ENCODE peak calls at places on chromosome 13, in ten cellular contexts. E is GM04504; U is NCI-H1417; H is stimulated activated CD8-positive, alpha-beta memory T cell treated with anti-CD3 and anti-CD28 coated beads, Interleukin-7, amount 100 ng/mL, for 1 hour; Z is effector memory CD4-positive, alpha-beta T cell; P is GM23248; T is epithelial cell of esophagus; D is A172; S is tibial artery; M is IMR-90. V is an unnamed sample.

GRCh38 chr13:70203661-70204229 is 95.5 kb upstream of the KLHL1 start:
- DNase-seq in T (peak; percentile 54), H (no peak), Z (no peak), M (no peak), D (peak; percentile 88), P (no peak), S (no peak), E (no peak), U (peak; percentile 21), V (no peak)

GRCh38 chr13:31885994-31886393 is 145.6 kb upstream of the FRY start:
- DNase-seq in M (peak; percentile 4), Z (no peak), U (peak; percentile 37), E (no peak), H (no peak), D (no peak), P (peak; percentile 60), T (no peak), S (no peak), V (no peak)

GRCh38 chr13:20197361-20197834 is 4.7 kb upstream of the GJB2 start:
- DNase-seq in T (peak; percentile 63), S (no peak), H (no peak), D (peak; percentile 25), Z (no peak), M (peak; percentile 56), E (peak; percentile 10), P (peak; percentile 63), U (peak; percentile 73), V (no peak)

GRCh38 chr13:77521595-77522367 is 13.7 kb upstream of the SCEL start:
- DNase-seq in T (peak; percentile 88), P (peak; percentile 54), M (no peak), H (no peak), E (no peak), Z (no peak), U (no peak), D (peak; percentile 32), S (no peak), V (no peak)

GRCh38 chr13:43981091-43981490 is 101.4 kb downstream of the LACC1 start:
- DNase-seq in D (no peak), P (no peak), T (no peak), M (no peak), S (no peak), Z (no peak), U (no peak), E (no peak), H (no peak), V (no peak)

GRCh38 chr13:96091164-96091931 is 1.4 kb downstream of the HS6ST3 start:
- DNase-seq in D (no peak), P (peak; percentile 11), Z (no peak), E (no peak), M (no peak), S (peak; percentile 30), U (peak; percentile 42), T (no peak), H (no peak), V (no peak)

GRCh38 chr13:89862691-89863036 is 1484.8 kb upstream of the MIR17HG start:
- DNase-seq in H (no peak), E (no peak), U (no peak), D (peak; percentile 11), T (peak; percentile 66), P (no peak), M (no peak), Z (no peak), S (no peak), V (no peak)

GRCh38 chr13:63307239-63307638 is 1891.6 kb upstream of the PCDH20 start:
- DNase-seq in E (no peak), M (no peak), T (peak; percentile 4), U (peak; percentile 39), P (no peak), Z (no peak), S (no peak), D (no peak), H (no peak), V (no peak)

GRCh38 chr13:79723462-79724116 is 242.6 kb downstream of the NDFIP2 start:
- DNase-seq in U (no peak), E (no peak), D (no peak), M (no peak), S (no peak), H (no peak), P (no peak), Z (no peak), T (no peak), V (no peak)

GRCh38 chr13:30792257-30793000 is 57.1 kb downstream of the ALOX5AP start:
- DNase-seq in T (peak; percentile 95), E (peak; percentile 83), U (peak; percentile 42), P (peak; percentile 98), S (peak; percentile 79), H (no peak), M (peak; percentile 94), Z (no peak), D (peak; percentile 81), V (peak; percentile 54)

GRCh38 chr13:94707400-94708021 is 4.8 kb downstream of the SOX21 start:
- DNase-seq in D (no peak), S (no peak), P (no peak), E (no peak), H (no peak), T (no peak), U (peak; percentile 68), M (no peak), Z (no peak), V (no peak)

GRCh38 chr13:46535822-46536221 is 17.1 kb upstream of the LRCH1 start:
- DNase-seq in H (no peak), E (no peak), S (no peak), D (no peak), P (peak; percentile 21), M (peak; percentile 10), U (no peak), Z (no peak), T (peak; percentile 33), V (no peak)

GRCh38 chr13:99126821-99127220 is 73.8 kb upstream of the UBAC2 start:
- DNase-seq in U (no peak), H (no peak), S (no peak), D (no peak), E (no peak), M (no peak), Z (no peak), P (no peak), T (no peak), V (no peak)

GRCh38 chr13:90272356-90272755 is 1075.1 kb upstream of the MIR17HG start:
- DNase-seq in Z (no peak), M (no peak), U (no peak), D (peak; percentile 60), P (peak; percentile 46), E (peak; percentile 1), S (no peak), T (peak; percentile 81), H (no peak), V (no peak)

GRCh38 chr13:43935878-43936277 is 56.2 kb downstream of the LACC1 start:
- DNase-seq in Z (no peak), E (peak; percentile 5), S (no peak), M (no peak), T (no peak), D (no peak), U (no peak), H (no peak), P (peak; percentile 53), V (no peak)

GRCh38 chr13:113349050-113349449 is 14.9 kb downstream of the GRTP1 start:
- DNase-seq in M (no peak), S (no peak), T (no peak), Z (no peak), P (no peak), D (no peak), U (no peak), E (no peak), H (no peak), V (no peak)

GRCh38 chr13:44159633-44160279 is 213.9 kb upstream of the SERP2 start:
- DNase-seq in M (no peak), P (peak; percentile 23), S (no peak), E (no peak), D (peak; percentile 71), U (no peak), H (no peak), Z (no peak), T (peak; percentile 99), V (no peak)

GRCh38 chr13:110234532-110234931 is 72.4 kb downstream of the COL4A1 start:
- DNase-seq in T (no peak), Z (no peak), P (no peak), H (no peak), M (no peak), S (no peak), E (no peak), U (no peak), D (no peak), V (no peak)